ENCODE peak calls at places on chromosomes 5 and 9, in four cellular contexts. K is HepG2, G is K562, U is GM12878. B is an unnamed sample.
A peak's percentile ranks its signal among the peaks of the same experiment; 100 is the strongest.

GRCh38 chr5:143448518-143448917 is 45.0 kb upstream of the NR3C1 start:
- DNase-seq in K (no peak), G (no peak), U (no peak), B (no peak)

GRCh38 chr5:51380603-51381207 is 2.5 kb upstream of the ISL1 start:
- DNase-seq in K (peak; percentile 6), G (peak; percentile 50), U (no peak), B (peak; percentile 16)

GRCh38 chr5:73591102-73591695 is 25.7 kb downstream of the UTP15 start:
- DNase-seq in K (peak; percentile 79), G (peak; percentile 62), U (peak; percentile 28), B (peak; percentile 64)

GRCh38 chr5:143041972-143042770 is 272.0 kb downstream of the ARHGAP26 start:
- DNase-seq in K (no peak), G (no peak), U (no peak), B (no peak)

GRCh38 chr9:23695572-23695971 is 130.5 kb downstream of the ELAVL2 start:
- DNase-seq in K (no peak), G (no peak), U (no peak), B (no peak)

GRCh38 chr5:126339215-126339805 is 83.9 kb upstream of the GRAMD2B start:
- DNase-seq in K (peak; percentile 61), G (peak; percentile 58), U (no peak), B (peak; percentile 65)

GRCh38 chr5:150043657-150044333 is 42.6 kb downstream of the CSF1R start:
- DNase-seq in K (no peak), G (no peak), U (no peak), B (no peak)

GRCh38 chr5:8773091-8773615 is 772.7 kb downstream of the SEMA5A start:
- DNase-seq in K (no peak), G (no peak), U (no peak), B (no peak)

GRCh38 chr5:154456540-154456939 is 10.7 kb downstream of the SAP30L start:
- DNase-seq in K (no peak), G (no peak), U (no peak), B (no peak)

GRCh38 chr5:36934740-36935356 is 58.3 kb downstream of the NIPBL start:
- DNase-seq in K (no peak), G (no peak), U (no peak), B (no peak)

GRCh38 chr9:107782381-107782780 is 292.8 kb upstream of the KLF4 start:
- DNase-seq in K (no peak), G (no peak), U (no peak), B (no peak)

GRCh38 chr5:150656191-150657132 is 4.6 kb upstream of the MYOZ3 start:
- DNase-seq in K (peak; percentile 35), G (peak; percentile 99), U (peak; percentile 11), B (peak; percentile 81)

GRCh38 chr5:38556599-38557308 is at the start of gene LIFR:
- DNase-seq in K (peak; percentile 39), G (peak; percentile 97), U (no peak), B (peak; percentile 58)

GRCh38 chr5:21649969-21650368 is 1203.2 kb downstream of the CDH12 start:
- DNase-seq in K (no peak), G (no peak), U (no peak), B (peak; percentile 23)

GRCh38 chr5:36422957-36423356 is 121.3 kb upstream of the RANBP3L start:
- DNase-seq in K (no peak), G (no peak), U (no peak), B (no peak)

GRCh38 chr5:71860048-71860447 is 141.0 kb downstream of the CARTPT start:
- DNase-seq in K (no peak), G (no peak), U (no peak), B (no peak)

GRCh38 chr5:26932238-26932637 is 106.1 kb downstream of the CDH9 start:
- DNase-seq in K (no peak), G (no peak), U (no peak), B (no peak)

GRCh38 chr9:4596165-4596922 is 65.8 kb upstream of the PLPP6 start:
- DNase-seq in K (no peak), G (no peak), U (peak; percentile 5), B (no peak)

GRCh38 chr5:180649297-180650039 is at the start of gene FLT4:
- DNase-seq in K (no peak), G (peak; percentile 83), U (no peak), B (peak; percentile 23)

GRCh38 chr5:180647941-180648500 is 1.4 kb downstream of the FLT4 start:
- DNase-seq in K (no peak), G (peak; percentile 7), U (no peak), B (no peak)

GRCh38 chr5:180646963-180647305 is 2.5 kb downstream of the FLT4 start:
- DNase-seq in K (no peak), G (peak; percentile 2), U (no peak), B (no peak)

GRCh38 chr5:180647465-180647864 is 1.9 kb downstream of the FLT4 start:
- DNase-seq in K (no peak), G (peak; percentile 3), U (no peak), B (no peak)

GRCh38 chr5:180648658-180649296 is 623 bp downstream of the FLT4 start:
- DNase-seq in K (no peak), G (peak; percentile 77), U (no peak), B (peak; percentile 33)
- TF ChIP-seq CEBPB in K (no peak), G (no peak), U (no peak), B (no peak)

DNA sequence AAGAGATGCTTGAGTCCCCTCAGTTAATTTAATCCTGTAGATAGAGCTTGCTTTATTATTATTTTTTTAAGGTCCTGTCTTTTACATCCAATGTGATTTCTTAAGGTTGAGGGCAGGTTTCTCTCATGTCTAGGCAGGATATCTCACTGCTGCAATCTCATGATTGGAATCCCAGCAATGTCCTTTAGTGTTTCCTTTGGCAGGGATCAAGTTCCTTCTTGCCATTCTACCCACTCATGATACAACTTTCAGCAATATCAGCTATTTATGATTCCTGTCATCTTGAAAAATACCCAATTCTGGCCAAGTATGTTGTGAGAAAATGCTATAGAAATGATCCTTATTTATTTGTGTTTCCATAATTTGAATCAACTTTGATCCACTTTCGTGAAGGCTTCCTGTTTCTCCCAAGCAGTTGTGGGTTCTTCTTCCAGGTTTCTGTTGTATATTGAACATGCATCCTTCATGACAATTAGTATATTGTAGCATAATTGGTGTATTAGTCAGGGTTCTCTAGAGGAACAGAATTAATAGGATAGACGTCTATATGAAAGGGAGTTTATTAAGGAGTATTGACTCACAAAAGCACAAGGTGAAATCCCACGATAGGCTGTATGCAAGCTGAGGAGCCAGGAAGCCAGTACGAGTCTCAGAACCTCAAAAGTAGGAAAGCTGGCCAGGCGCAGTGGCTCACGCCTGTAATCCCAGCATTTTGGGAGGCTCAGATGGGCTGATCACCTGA is 18.4 kb upstream of the VPS13A start:
- DNase-seq in K (no peak), G (no peak), U (no peak), B (no peak)
- TF ChIP-seq EP300 in K (no peak), G (no peak), U (no peak), B (no peak)

DNA sequence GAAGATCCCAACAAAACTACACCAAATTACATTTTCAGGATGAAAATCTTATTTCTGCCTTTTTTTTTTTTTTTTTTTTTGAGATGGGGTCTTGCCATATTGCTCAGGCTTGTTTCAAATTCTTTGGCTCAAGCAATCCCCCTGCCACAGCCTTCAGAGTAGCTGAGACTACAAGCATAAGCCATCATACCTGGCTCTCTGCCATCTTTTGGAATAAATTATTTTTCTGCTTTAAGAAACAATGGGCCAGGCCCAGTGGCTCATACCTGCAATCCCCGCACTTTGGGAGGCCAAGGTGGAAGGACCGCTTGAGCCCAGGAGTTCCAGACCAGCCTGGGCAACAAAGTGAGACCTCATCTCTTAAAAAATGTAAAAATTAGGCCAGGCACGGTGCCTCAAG is 14.3 kb downstream of the AFF4 start:
- DNase-seq in K (no peak), G (no peak), U (no peak), B (no peak)
- TF ChIP-seq JUNB in K (no peak), G (no peak), U (no peak), B (no peak)

GRCh38 chr5:133801955-133802751 is 166.3 kb downstream of the C5orf15 start:
- DNase-seq in K (no peak), G (no peak), U (no peak), B (peak; percentile 6)
- TF ChIP-seq CEBPB in K (no peak), G (no peak), U (no peak), B (no peak)

DNA sequence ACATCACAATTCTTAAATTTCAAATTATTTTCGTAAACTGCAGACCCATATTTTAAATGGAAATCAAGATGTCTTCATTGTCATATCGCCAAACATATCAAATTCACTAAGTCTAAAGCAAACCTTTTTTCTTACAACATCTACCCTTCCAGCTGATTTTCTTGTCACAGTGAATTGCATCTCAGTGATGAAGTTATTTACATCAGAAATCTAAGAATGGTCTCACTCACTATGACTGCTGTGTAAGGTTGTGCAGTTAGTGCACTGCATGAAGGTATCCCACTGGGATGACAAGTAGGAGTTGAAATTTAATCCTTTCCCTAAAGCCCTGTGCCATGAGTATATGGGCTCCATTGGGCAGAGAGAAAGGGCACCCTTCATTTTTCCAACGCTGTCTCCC is 399.4 kb upstream of the ITGA1 start:
- DNase-seq in K (no peak), G (no peak), U (no peak), B (no peak)
- TF ChIP-seq EP300 in K (no peak), G (no peak), U (no peak), B (no peak)

GRCh38 chr9:95497772-95498171 is 19.0 kb downstream of the PTCH1 start:
- DNase-seq in K (no peak), G (no peak), U (no peak), B (no peak)
- TF ChIP-seq JUNB in K (no peak), G (no peak), U (no peak), B (no peak)

DNA sequence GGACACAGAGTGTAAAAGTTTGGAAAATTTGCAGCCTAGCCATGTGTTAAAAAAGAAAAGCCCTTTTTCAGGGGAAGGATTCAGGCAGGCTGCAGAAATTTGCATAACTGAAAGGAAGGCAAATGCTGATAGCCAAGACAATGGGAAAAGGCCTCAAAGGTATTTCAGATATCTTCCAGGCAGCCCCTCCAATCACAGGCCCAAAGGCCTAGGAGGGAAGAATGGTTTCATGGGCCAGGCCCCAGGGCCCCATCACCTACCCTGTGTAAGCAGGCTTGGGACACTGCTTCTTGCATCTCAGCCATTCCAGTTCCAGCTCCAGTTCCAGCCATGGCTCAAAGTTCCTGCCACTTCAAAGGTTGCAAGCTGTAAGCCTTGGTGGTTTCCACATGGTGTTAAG is 4.8 kb downstream of the S100Z start:
- DNase-seq in K (no peak), G (no peak), U (no peak), B (no peak)
- TF ChIP-seq CEBPB in K (no peak), G (no peak), U (no peak), B (no peak)

GRCh38 chr5:94508421-94509148 is 109.8 kb downstream of the KIAA0825 start:
- DNase-seq in K (no peak), G (no peak), U (no peak), B (no peak)
- TF ChIP-seq EP300 in K (no peak), G (no peak), U (no peak), B (no peak)